ENCODE peak calls at places on chromosomes 11 and 22, in eight cellular contexts. V, S, D, K, A, O, L and Y are unnamed samples.

GRCh38 chr11:75035911-75036536 is 47.3 kb downstream of the NEU3 start:
- DNase-seq in V (peak; percentile 62), S (no peak), D (no peak), K (peak; percentile 68), A (no peak), O (peak; percentile 14), L (peak; percentile 42), Y (no peak)

GRCh38 chr22:49369726-49370717 is 457.7 kb downstream of the BRD1 start:
- DNase-seq in V (no peak), S (no peak), D (peak; percentile 35), K (no peak), A (no peak), O (no peak), L (no peak), Y (no peak)

GRCh38 chr22:44583076-44583760 is 85.2 kb upstream of the RTL6 start:
- DNase-seq in V (no peak), S (no peak), D (peak; percentile 31), K (peak; percentile 13), A (no peak), O (no peak), L (no peak), Y (no peak)

GRCh38 chr11:34407121-34407813 is 31.5 kb upstream of the CAT start:
- DNase-seq in V (peak; percentile 68), S (no peak), D (no peak), K (no peak), A (peak; percentile 63), O (no peak), L (no peak), Y (no peak)

GRCh38 chr11:74570266-74571061 is 21.9 kb upstream of the POLD3 start:
- DNase-seq in V (peak; percentile 60), S (peak; percentile 16), D (no peak), K (peak; percentile 70), A (peak; percentile 7), O (peak; percentile 66), L (peak; percentile 49), Y (peak; percentile 68)

GRCh38 chr22:42984397-42984796 is 30.6 kb downstream of the PACSIN2 start:
- DNase-seq in V (no peak), S (no peak), D (no peak), K (no peak), A (no peak), O (no peak), L (no peak), Y (no peak)

GRCh38 chr11:65491614-65492386 is 7.0 kb upstream of the MALAT1 start:
- DNase-seq in V (peak; percentile 97), S (no peak), D (peak; percentile 81), K (peak; percentile 90), A (peak; percentile 79), O (peak; percentile 90), L (peak; percentile 48), Y (no peak)

GRCh38 chr11:130435671-130436070 is 7.3 kb upstream of the ADAMTS8 start:
- DNase-seq in V (no peak), S (no peak), D (no peak), K (peak; percentile 53), A (no peak), O (no peak), L (no peak), Y (no peak)

GRCh38 chr11:88402192-88402715 is 64.7 kb upstream of the CTSC start:
- DNase-seq in V (peak; percentile 98), S (no peak), D (no peak), K (peak; percentile 87), A (no peak), O (no peak), L (no peak), Y (no peak)

GRCh38 chr22:18970180-18970947 is 34.3 kb upstream of the PRODH start:
- DNase-seq in V (no peak), S (no peak), D (no peak), K (peak; percentile 40), A (no peak), O (no peak), L (no peak), Y (peak; percentile 82)

GRCh38 chr11:1301220-1302000 is 8.0 kb downstream of the TOLLIP start:
- DNase-seq in V (no peak), S (no peak), D (peak; percentile 24), K (no peak), A (no peak), O (no peak), L (no peak), Y (no peak)

GRCh38 chr22:38657248-38657909 is 941 bp downstream of the CBY1 start:
- DNase-seq in V (peak; percentile 47), S (peak; percentile 36), D (no peak), K (peak; percentile 52), A (no peak), O (peak; percentile 46), L (no peak), Y (peak; percentile 64)

GRCh38 chr11:405323-405975 is 9.3 kb downstream of the SIGIRR start:
- DNase-seq in V (no peak), S (no peak), D (no peak), K (no peak), A (peak; percentile 29), O (no peak), L (peak; percentile 25), Y (no peak)

GRCh38 chr22:47406896-47407295 is 644.4 kb downstream of the TBC1D22A start:
- DNase-seq in V (no peak), S (no peak), D (no peak), K (no peak), A (no peak), O (no peak), L (no peak), Y (no peak)

GRCh38 chr11:42620796-42621195 is 691.0 kb upstream of the API5 start:
- DNase-seq in V (no peak), S (no peak), D (no peak), K (no peak), A (no peak), O (no peak), L (no peak), Y (no peak)

GRCh38 chr11:71406681-71407080 is 41.5 kb downstream of the DHCR7 start:
- DNase-seq in V (no peak), S (no peak), D (no peak), K (no peak), A (no peak), O (no peak), L (no peak), Y (peak; percentile 8)

GRCh38 chr11:125952973-125953372 is 7.1 kb downstream of the VSIG10L2 start:
- DNase-seq in V (no peak), S (no peak), D (no peak), K (no peak), A (no peak), O (peak; percentile 69), L (peak; percentile 92), Y (no peak)

GRCh38 chr22:27454807-27455450 is 346.6 kb downstream of the MN1 start:
- DNase-seq in V (peak; percentile 43), S (no peak), D (no peak), K (no peak), A (no peak), O (no peak), L (no peak), Y (no peak)

GRCh38 chr11:79417069-79417920 is 23.5 kb downstream of the TENM4 start:
- DNase-seq in V (no peak), S (no peak), D (no peak), K (peak; percentile 37), A (no peak), O (no peak), L (no peak), Y (no peak)

GRCh38 chr11:118877487-118878173 is 6.1 kb upstream of the CXCR5 start:
- DNase-seq in V (no peak), S (no peak), D (no peak), K (no peak), A (no peak), O (no peak), L (no peak), Y (no peak)